ENCODE peak calls at places on chromosomes 1 and 21, in six cellular contexts. B is mesenchymal stem cell, S is IMR-90, O is H9, V is trophoblast cell, R is H1. G is an unnamed sample.

GRCh38 chr21:21730524-21730923 is 732.3 kb downstream of the NCAM2 start:
- DNase-seq in R (no peak), B (no peak), V (no peak), O (no peak), S (peak), G (no peak)

GRCh38 chr1:29468501-29468900 is 232.2 kb downstream of the PTPRU start:
- DNase-seq in R (no peak), V (no peak), S (no peak), O (no peak), B (no peak), G (no peak)

GRCh38 chr1:45260244-45260643 is 53.8 kb upstream of the ZSWIM5 start:
- DNase-seq in S (no peak), V (no peak), O (no peak), B (no peak), R (no peak), G (no peak)

GRCh38 chr1:118753976-118754375 is 234.2 kb downstream of the TBX15 start:
- DNase-seq in R (no peak), V (no peak), S (no peak), B (no peak), O (no peak), G (no peak)

GRCh38 chr1:3911981-3912808 is 12.1 kb upstream of the C1orf174 start:
- DNase-seq in V (no peak), S (no peak), O (no peak), R (no peak), B (no peak), G (no peak)

GRCh38 chr1:187474266-187474665 is 645.5 kb downstream of the PLA2G4A start:
- DNase-seq in S (peak), V (peak), R (no peak), B (peak), O (no peak), G (no peak)

GRCh38 chr1:182173791-182174190 is 112.3 kb upstream of the ZNF648 start:
- DNase-seq in V (no peak), O (no peak), B (no peak), R (no peak), S (no peak), G (no peak)

GRCh38 chr1:115426271-115426771 is 88.3 kb upstream of the NGF start:
- DNase-seq in S (peak), V (peak), R (no peak), O (no peak), B (peak), G (no peak)

GRCh38 chr21:44089001-44089911 is 17.9 kb upstream of the PWP2 start:
- DNase-seq in O (no peak), V (no peak), B (no peak), S (no peak), R (no peak), G (no peak)

GRCh38 chr1:223246468-223246867 is 103.4 kb upstream of the TLR5 start:
- DNase-seq in V (no peak), S (no peak), B (no peak), O (peak), R (no peak), G (no peak)

GRCh38 chr1:77831566-77831965 is 52.1 kb downstream of the MIGA1 start:
- DNase-seq in O (no peak), V (no peak), B (peak), R (no peak), S (peak), G (no peak)

GRCh38 chr1:234611799-234612351 is 1.9 kb upstream of the IRF2BP2 start:
- DNase-seq in O (peak), R (no peak), V (no peak), S (no peak), B (no peak), G (no peak)

GRCh38 chr1:50633465-50633864 is 210.2 kb upstream of the DMRTA2 start:
- DNase-seq in S (no peak), R (no peak), O (no peak), B (no peak), V (no peak), G (no peak)

GRCh38 chr1:199122532-199123311 is 483.9 kb downstream of the PTPRC start:
- DNase-seq in R (no peak), V (peak), O (no peak), S (peak), B (peak), G (no peak)

GRCh38 chr21:39561128-39561527 is 51.6 kb upstream of the B3GALT5 start:
- DNase-seq in V (no peak), S (no peak), R (no peak), B (no peak), O (no peak), G (no peak)

GRCh38 chr1:1044455-1044854 is 24.5 kb downstream of the AGRN start:
- DNase-seq in O (no peak), S (no peak), R (no peak), V (no peak), B (no peak), G (no peak)

GRCh38 chr1:114208106-114208505 is 54.4 kb upstream of the SYT6 start:
- DNase-seq in V (no peak), S (no peak), O (peak), B (no peak), R (no peak), G (no peak)

GRCh38 chr1:169288011-169288414 is 79.6 kb downstream of the NME7 start:
- DNase-seq in V (no peak), S (peak), R (peak), O (no peak), B (peak), G (no peak)

GRCh38 chr21:29335720-29336119 is 37.0 kb downstream of the BACH1 start:
- DNase-seq in S (peak), B (no peak), R (no peak), O (no peak), V (no peak), G (no peak)

GRCh38 chr21:29342394-29342957 is 43.8 kb downstream of the BACH1 start:
- DNase-seq in O (no peak), V (peak), R (no peak), S (peak), B (peak), G (no peak)

GRCh38 chr21:29340228-29340627 is 41.5 kb downstream of the BACH1 start:
- DNase-seq in O (no peak), S (peak), R (no peak), V (no peak), B (no peak), G (no peak)

GRCh38 chr21:29334717-29335428 is 36.2 kb downstream of the BACH1 start:
- DNase-seq in O (no peak), R (no peak), B (peak), S (peak), V (no peak), G (no peak)

DNA sequence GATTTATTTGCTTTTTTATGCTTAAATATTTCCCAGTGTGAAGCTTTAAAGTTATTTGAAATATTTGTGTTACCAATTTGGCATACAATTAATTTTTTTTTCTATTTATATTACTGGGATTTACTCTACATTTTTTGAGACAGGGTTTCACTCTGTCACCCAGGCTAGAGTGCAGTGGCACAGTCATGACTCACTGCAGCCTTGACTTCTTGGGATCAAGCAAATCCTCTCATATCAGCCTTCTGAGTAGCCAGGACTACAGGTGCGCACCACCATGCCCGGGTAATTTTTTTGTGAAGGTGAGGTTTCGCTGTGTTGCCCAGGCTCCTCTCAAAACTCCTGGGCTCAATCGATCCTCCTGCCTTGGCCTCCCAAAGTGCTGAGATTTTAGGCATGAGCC is 39.5 kb downstream of the BACH1 start:
- DNase-seq in O (no peak), S (no peak), B (no peak), R (no peak), V (no peak), G (no peak)
- H3K14ac ChIP-seq in O (no peak), S (no peak), B (no peak), R (no peak), V (no peak), G (no peak)

DNA sequence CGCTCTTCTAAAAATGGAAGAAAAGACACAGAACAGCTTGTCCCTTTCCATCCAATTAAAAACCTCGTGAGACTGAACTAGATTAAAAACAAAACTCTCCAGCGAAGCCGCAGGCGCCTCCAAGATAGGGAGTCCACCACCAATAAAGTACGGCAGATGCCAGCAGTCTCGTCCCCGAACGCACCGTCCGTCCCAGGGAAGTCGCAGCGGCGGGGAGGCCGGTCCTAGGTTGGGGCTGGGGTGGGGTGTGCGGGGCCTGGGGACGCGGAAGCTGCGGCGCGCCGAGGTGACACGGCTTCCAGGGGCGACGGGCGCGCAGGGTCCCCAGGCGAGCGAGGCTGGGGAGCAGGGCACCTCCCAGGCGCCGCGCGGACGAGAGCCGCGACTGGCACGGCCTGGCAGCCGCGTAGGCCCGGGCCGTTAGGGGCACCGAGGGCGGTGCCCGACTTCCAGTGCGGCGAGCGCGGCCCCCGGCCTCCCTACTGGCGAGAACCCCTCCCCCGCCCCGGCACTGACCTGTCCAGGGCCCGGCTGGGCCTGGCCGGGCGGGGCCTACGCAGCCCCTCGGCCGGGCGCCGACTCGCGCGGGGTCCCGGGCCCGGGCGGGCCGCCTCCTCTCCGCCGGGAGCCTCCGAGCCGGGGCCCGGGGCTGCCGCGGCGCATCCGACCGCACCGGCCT is 28.3 kb upstream of the A3GALT2 start:
- DNase-seq in O (peak), R (no peak), V (peak), B (no peak), S (no peak), G (no peak)
- H3K23ac ChIP-seq in O (no peak), R (no peak), V (no peak), B (peak), S (peak), G (peak)

GRCh38 chr1:165006843-165007242 is 349.7 kb downstream of the LMX1A start:
- DNase-seq in V (no peak), B (no peak), S (no peak), O (no peak), R (no peak), G (no peak)
- H3K14ac ChIP-seq in V (no peak), B (no peak), S (no peak), O (no peak), R (no peak), G (no peak)

DNA sequence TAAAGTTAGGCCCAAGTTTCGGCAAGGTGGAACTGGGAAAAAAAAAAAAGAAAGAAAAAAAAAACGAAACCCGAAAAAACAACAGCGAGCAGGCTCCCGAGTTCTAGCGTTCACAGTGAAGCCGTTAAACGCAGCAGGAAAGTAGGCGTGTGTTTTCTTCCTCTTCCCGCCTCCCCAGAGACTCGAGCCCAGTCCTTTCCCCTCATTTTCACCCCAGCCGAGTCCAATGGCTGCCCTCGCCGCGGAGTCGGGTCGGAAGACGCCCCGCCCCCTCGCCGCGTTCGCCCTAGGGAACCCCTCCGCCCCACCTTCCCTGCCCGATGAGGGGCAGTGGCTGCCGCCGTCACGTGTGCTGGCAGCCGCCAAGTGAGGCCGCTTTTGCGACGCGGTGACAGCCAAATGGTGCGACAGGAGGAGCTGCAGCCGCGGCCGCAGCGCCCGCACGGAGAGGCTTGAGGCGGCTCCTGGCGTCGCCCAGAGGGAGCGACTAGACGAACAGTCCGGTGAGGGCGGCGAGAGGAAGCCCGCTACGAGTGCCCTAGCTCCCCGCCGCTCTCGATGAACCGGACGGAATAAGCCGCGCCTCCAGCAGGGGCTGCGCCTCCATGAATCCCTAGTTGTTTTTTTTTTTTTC is at the start of gene PKN2:
- DNase-seq in B (peak), S (peak), R (peak), V (peak), O (peak), G (peak)
- H3K23ac ChIP-seq in B (peak), S (peak), R (no peak), V (no peak), O (no peak), G (peak)

G was measured in neuronal stem cell.